ENCODE peak calls at places on chromosomes 6 and 20, in four cellular contexts. One of them, this sample, is unnamed.
A peak's percentile ranks its signal among the peaks of the same experiment; 100 is the strongest.

GRCh38 chr6:33607784-33608161 is 13.3 kb upstream of the ITPR3 start:
- DNase-seq in AG10803: no peak
- DNase-seq in NCI-H1694 treated with DMSO at 0.1 percent for 48 hours: no peak
- DNase-seq in fibroblast of the conjunctiva: no peak
- DNase-seq in this sample: no peak

GRCh38 chr6:10528170-10528981 is 7.2 kb downstream of the GCNT2 start:
- DNase-seq in AG10803: no peak
- DNase-seq in NCI-H1694 treated with DMSO at 0.1 percent for 48 hours: no peak
- DNase-seq in fibroblast of the conjunctiva: no peak
- DNase-seq in this sample: no peak

GRCh38 chr6:3808759-3809514 is 40.2 kb upstream of the FAM50B start:
- DNase-seq in AG10803: peak; percentile 96
- DNase-seq in NCI-H1694 treated with DMSO at 0.1 percent for 48 hours: no peak
- DNase-seq in fibroblast of the conjunctiva: peak; percentile 83
- DNase-seq in this sample: peak; percentile 61

GRCh38 chr6:93352604-93353003 is 66.8 kb downstream of the EPHA7 start:
- DNase-seq in AG10803: no peak
- DNase-seq in NCI-H1694 treated with DMSO at 0.1 percent for 48 hours: no peak
- DNase-seq in fibroblast of the conjunctiva: no peak
- DNase-seq in this sample: no peak

GRCh38 chr20:34195355-34195754 is 45.9 kb upstream of the ASIP start:
- DNase-seq in AG10803: no peak
- DNase-seq in NCI-H1694 treated with DMSO at 0.1 percent for 48 hours: no peak
- DNase-seq in fibroblast of the conjunctiva: no peak
- DNase-seq in this sample: no peak

GRCh38 chr6:31083742-31084354 is 28.5 kb downstream of the C6orf15 start:
- DNase-seq in AG10803: peak; percentile 74
- DNase-seq in NCI-H1694 treated with DMSO at 0.1 percent for 48 hours: peak; percentile 34
- DNase-seq in fibroblast of the conjunctiva: peak; percentile 53
- DNase-seq in this sample: no peak

GRCh38 chr20:17882834-17883591 is 85.6 kb downstream of the SNX5 start:
- DNase-seq in AG10803: no peak
- DNase-seq in NCI-H1694 treated with DMSO at 0.1 percent for 48 hours: no peak
- DNase-seq in fibroblast of the conjunctiva: no peak
- DNase-seq in this sample: no peak

GRCh38 chr6:5084787-5085637 is at the start of gene PPP1R3G:
- DNase-seq in AG10803: peak; percentile 68
- DNase-seq in NCI-H1694 treated with DMSO at 0.1 percent for 48 hours: no peak
- DNase-seq in fibroblast of the conjunctiva: peak; percentile 17
- DNase-seq in this sample: no peak

GRCh38 chr6:54282186-54282585 is 26.1 kb upstream of the TINAG start:
- DNase-seq in AG10803: peak; percentile 97
- DNase-seq in NCI-H1694 treated with DMSO at 0.1 percent for 48 hours: no peak
- DNase-seq in fibroblast of the conjunctiva: peak; percentile 46
- DNase-seq in this sample: peak; percentile 50

GRCh38 chr6:138309695-138310094 is 68.0 kb upstream of the SMIM28 start:
- DNase-seq in AG10803: no peak
- DNase-seq in NCI-H1694 treated with DMSO at 0.1 percent for 48 hours: no peak
- DNase-seq in fibroblast of the conjunctiva: no peak
- DNase-seq in this sample: no peak

GRCh38 chr6:85600713-85601313 is 7.2 kb upstream of the SNX14 start:
- DNase-seq in AG10803: no peak
- DNase-seq in NCI-H1694 treated with DMSO at 0.1 percent for 48 hours: no peak
- DNase-seq in fibroblast of the conjunctiva: no peak
- DNase-seq in this sample: no peak

GRCh38 chr6:168149015-168149414 is 70.0 kb upstream of the FRMD1 start:
- DNase-seq in AG10803: no peak
- DNase-seq in NCI-H1694 treated with DMSO at 0.1 percent for 48 hours: no peak
- DNase-seq in fibroblast of the conjunctiva: no peak
- DNase-seq in this sample: no peak

GRCh38 chr6:68642977-68643376 is 7.9 kb downstream of the ADGRB3 start:
- DNase-seq in AG10803: no peak
- DNase-seq in NCI-H1694 treated with DMSO at 0.1 percent for 48 hours: no peak
- DNase-seq in fibroblast of the conjunctiva: no peak
- DNase-seq in this sample: no peak

GRCh38 chr6:47792216-47792733 is 10.4 kb downstream of the OPN5 start:
- DNase-seq in AG10803: no peak
- DNase-seq in NCI-H1694 treated with DMSO at 0.1 percent for 48 hours: no peak
- DNase-seq in fibroblast of the conjunctiva: no peak
- DNase-seq in this sample: no peak

GRCh38 chr20:36744764-36745191 is 1.1 kb downstream of the NDRG3 start:
- DNase-seq in AG10803: peak; percentile 49
- DNase-seq in NCI-H1694 treated with DMSO at 0.1 percent for 48 hours: no peak
- DNase-seq in fibroblast of the conjunctiva: peak; percentile 23
- DNase-seq in this sample: no peak

GRCh38 chr20:15241696-15242095 is 904.3 kb upstream of the FLRT3 start:
- DNase-seq in AG10803: peak; percentile 36
- DNase-seq in NCI-H1694 treated with DMSO at 0.1 percent for 48 hours: no peak
- DNase-seq in fibroblast of the conjunctiva: no peak
- DNase-seq in this sample: no peak